ENCODE peak calls at places on chromosomes 7 and 10, in six cellular contexts. Q is CD8-positive, alpha-beta memory T cell; F is Panc1; K is keratinocyte; H is sigmoid colon; N is mesendoderm. R is an unnamed sample.

GRCh38 chr10:88983206-88983605 is 7.4 kb upstream of the FAS start:
- DNase-seq in Q (no peak), F (no peak), K (no peak), H (no peak), N (no peak), R (no peak)

GRCh38 chr7:21507627-21508343 is 35.1 kb upstream of the DNAH11 start:
- DNase-seq in Q (no peak), F (no peak), K (no peak), H (peak), N (peak), R (no peak)

GRCh38 chr10:21944727-21945386 is 58.7 kb downstream of the DNAJC1 start:
- DNase-seq in Q (no peak), F (no peak), K (no peak), H (no peak), N (no peak), R (no peak)

GRCh38 chr10:28631896-28632596 is 45.3 kb upstream of the BAMBI start:
- DNase-seq in Q (no peak), F (no peak), K (no peak), H (no peak), N (no peak), R (no peak)

GRCh38 chr10:120719333-120719732 is 131.8 kb upstream of the WDR11 start:
- DNase-seq in Q (no peak), F (no peak), K (no peak), H (no peak), N (no peak), R (no peak)

GRCh38 chr10:123643315-123643714 is 22.8 kb upstream of the GPR26 start:
- DNase-seq in Q (no peak), F (no peak), K (no peak), H (peak), N (no peak), R (peak)

GRCh38 chr7:88217675-88218427 is 2.0 kb downstream of the SRI start:
- DNase-seq in Q (no peak), F (no peak), K (no peak), H (no peak), N (no peak), R (no peak)

GRCh38 chr7:66114743-66115727 is at the start of gene CRCP:
- DNase-seq in Q (peak), F (no peak), K (no peak), H (peak), N (peak), R (peak)

GRCh38 chr7:12898610-12899009 is 211.2 kb downstream of the ARL4A start:
- DNase-seq in Q (no peak), F (no peak), K (no peak), H (no peak), N (no peak), R (no peak)

GRCh38 chr10:86686972-86687371 is 18.7 kb downstream of the LDB3 start:
- DNase-seq in Q (no peak), F (no peak), K (no peak), H (no peak), N (no peak), R (no peak)

GRCh38 chr7:40372031-40372430 is 237.2 kb downstream of the SUGCT start:
- DNase-seq in Q (no peak), F (no peak), K (no peak), H (no peak), N (no peak), R (no peak)

GRCh38 chr10:16644146-16644545 is 122.5 kb upstream of the C1QL3 start:
- DNase-seq in Q (no peak), F (peak), K (peak), H (no peak), N (peak), R (no peak)

GRCh38 chr7:90788057-90788456 is 191.9 kb downstream of the CDK14 start:
- DNase-seq in Q (no peak), F (no peak), K (no peak), H (no peak), N (peak), R (no peak)

DNA sequence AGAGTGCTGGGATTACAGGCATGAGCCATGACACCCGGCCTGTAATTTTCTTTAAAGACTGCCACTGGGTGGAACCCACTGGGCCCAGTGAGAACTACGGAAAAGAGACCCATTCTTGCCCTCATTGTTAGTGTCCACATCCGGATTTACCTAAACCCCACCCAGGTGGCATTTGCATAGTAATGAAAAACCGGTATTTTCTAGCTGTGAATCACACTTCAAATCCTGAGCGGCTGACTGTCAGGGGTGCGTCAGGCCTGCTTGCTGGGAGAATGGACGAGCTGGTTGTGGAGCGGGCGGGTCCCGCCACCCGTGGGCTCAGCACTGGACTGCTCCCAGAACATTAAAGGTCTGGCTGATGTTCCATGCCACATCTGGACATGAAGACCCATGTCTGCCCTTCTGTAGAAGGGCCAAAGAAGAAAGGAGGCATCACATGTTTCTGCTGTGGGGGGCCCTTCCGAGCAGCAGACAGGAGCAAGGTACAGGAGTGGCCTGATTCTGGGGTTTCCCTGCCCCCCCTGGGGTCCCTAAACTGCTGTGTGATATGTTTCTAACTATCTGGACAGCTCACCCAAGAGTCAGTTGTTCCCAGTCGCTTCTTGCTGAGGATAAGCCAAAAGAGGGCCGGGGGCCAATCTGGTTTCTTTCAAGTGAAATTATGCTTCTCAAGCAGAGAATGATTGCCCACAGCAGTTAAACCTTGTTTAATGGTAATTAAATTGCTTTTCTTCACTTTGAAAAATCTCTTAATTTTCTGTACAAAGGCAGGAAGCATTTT is 46.4 kb downstream of the KIAA1217 start:
- DNase-seq in Q (no peak), F (no peak), K (peak), H (no peak), N (peak), R (no peak)
- H3K4me3 ChIP-seq in Q (no peak), F (no peak), K (peak), H (no peak), N (no peak), R (no peak)

GRCh38 chr7:95295399-95295798 is 28.9 kb downstream of the PON1 start:
- DNase-seq in Q (no peak), F (no peak), K (no peak), H (no peak), N (no peak), R (no peak)

GRCh38 chr7:95298091-95298490 is 26.2 kb downstream of the PON1 start:
- DNase-seq in Q (no peak), F (no peak), K (no peak), H (no peak), N (no peak), R (no peak)

GRCh38 chr7:95296456-95296855 is 27.9 kb downstream of the PON1 start:
- DNase-seq in Q (no peak), F (no peak), K (no peak), H (no peak), N (no peak), R (no peak)

GRCh38 chr7:95302976-95303375 is 21.4 kb downstream of the PON1 start:
- DNase-seq in Q (no peak), F (no peak), K (no peak), H (no peak), N (no peak), R (no peak)

DNA sequence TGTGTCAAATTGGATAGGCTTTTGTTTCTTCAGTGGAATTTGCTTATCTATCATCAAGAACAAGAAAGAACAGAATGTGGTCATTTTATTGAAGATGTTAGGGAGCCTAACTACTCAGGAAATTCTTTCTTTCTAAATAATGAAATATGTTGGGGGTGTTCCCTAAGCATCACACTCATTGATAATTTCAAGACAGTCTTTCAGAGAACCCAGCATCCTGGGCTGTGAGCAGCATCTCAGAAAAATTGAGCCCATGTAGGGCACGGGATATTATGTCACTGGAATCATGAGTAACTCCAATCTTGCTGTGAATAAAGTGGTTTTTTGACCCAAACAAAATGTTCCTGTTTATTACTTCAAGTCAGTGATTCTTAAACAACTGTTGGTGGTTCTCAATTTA is 27.3 kb downstream of the PON1 start:
- DNase-seq in Q (no peak), F (no peak), K (no peak), H (no peak), N (no peak), R (no peak)
- H3K27ac ChIP-seq in Q (no peak), F (no peak), K (no peak), H (no peak), N (no peak), R (no peak)

DNA sequence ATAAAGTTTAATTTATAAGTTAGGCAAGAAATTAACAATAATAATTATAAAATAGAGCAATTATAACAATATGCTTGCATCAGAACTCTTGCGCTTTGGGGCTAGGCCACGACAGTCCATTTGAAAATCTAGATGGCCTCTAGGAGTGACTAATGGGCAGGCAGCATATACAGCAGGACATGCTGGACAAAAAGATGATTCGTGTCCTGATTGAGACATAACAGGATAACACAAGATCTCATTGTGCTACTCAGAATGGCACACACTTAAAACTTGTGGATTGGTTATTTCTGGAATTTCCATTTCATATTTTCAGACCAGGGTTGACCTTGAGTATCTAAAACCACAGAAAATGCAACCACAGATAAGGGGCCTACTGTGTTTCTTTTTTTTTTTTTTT is 27.5 kb downstream of the CTNNA3 start:
- DNase-seq in Q (no peak), F (no peak), K (no peak), H (no peak), N (no peak), R (no peak)
- H3K4me3 ChIP-seq in Q (no peak), F (no peak), K (no peak), H (no peak), N (no peak), R (no peak)

GRCh38 chr7:148867571-148868377 is 16.3 kb downstream of the EZH2 start:
- DNase-seq in Q (no peak), F (no peak), K (no peak), H (no peak), N (peak), R (no peak)

GRCh38 chr7:148866362-148866761 is 17.7 kb downstream of the EZH2 start:
- DNase-seq in Q (no peak), F (no peak), K (no peak), H (no peak), N (no peak), R (no peak)

GRCh38 chr7:148862481-148862880 is 21.6 kb downstream of the EZH2 start:
- DNase-seq in Q (no peak), F (no peak), K (no peak), H (no peak), N (no peak), R (no peak)

GRCh38 chr7:148865283-148865682 is 18.8 kb downstream of the EZH2 start:
- DNase-seq in Q (no peak), F (no peak), K (no peak), H (no peak), N (no peak), R (no peak)

DNA sequence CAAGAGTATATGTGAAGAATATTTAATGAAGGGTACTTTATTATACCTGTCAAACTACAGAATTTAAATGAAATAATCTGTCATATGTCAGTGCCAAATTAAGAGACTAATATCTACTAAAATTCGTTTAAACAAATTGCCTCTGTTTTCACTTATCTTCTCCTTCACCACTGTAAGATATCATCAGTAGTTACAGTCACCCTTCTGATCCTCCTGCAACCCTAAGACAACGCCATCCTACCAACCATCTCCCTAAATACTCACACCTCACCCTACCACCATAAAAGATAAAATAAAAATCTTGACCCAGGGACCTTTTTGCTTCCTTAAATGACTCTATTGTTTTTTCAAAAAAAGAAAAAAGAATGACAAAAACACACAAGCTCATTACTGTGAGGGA is 20.8 kb downstream of the EZH2 start:
- DNase-seq in Q (no peak), F (no peak), K (no peak), H (no peak), N (no peak), R (no peak)
- H3K27ac ChIP-seq in Q (no peak), F (no peak), K (no peak), H (no peak), N (no peak), R (no peak)

GRCh38 chr7:33449847-33450246 is 320.5 kb downstream of the BBS9 start:
- DNase-seq in Q (no peak), F (no peak), K (no peak), H (no peak), N (no peak), R (no peak)

GRCh38 chr7:33446551-33446950 is 317.2 kb downstream of the BBS9 start:
- DNase-seq in Q (no peak), F (no peak), K (no peak), H (no peak), N (no peak), R (no peak)

GRCh38 chr7:33447980-33448379 is 318.6 kb downstream of the BBS9 start:
- DNase-seq in Q (no peak), F (no peak), K (no peak), H (no peak), N (no peak), R (no peak)

GRCh38 chr7:33444501-33444900 is 315.1 kb downstream of the BBS9 start:
- DNase-seq in Q (no peak), F (no peak), K (no peak), H (peak), N (no peak), R (no peak)
- H3K4me3 ChIP-seq in Q (no peak), F (no peak), K (no peak), H (no peak), N (no peak), R (no peak)

GRCh38 chr10:7107287-7107686 is 303.5 kb downstream of the SFMBT2 start:
- DNase-seq in Q (no peak), F (no peak), K (no peak), H (no peak), N (no peak), R (no peak)

GRCh38 chr10:7102084-7102483 is 308.8 kb downstream of the SFMBT2 start:
- DNase-seq in Q (no peak), F (no peak), K (no peak), H (peak), N (no peak), R (no peak)

GRCh38 chr10:7100004-7100697 is 310.7 kb downstream of the SFMBT2 start:
- DNase-seq in Q (no peak), F (no peak), K (no peak), H (no peak), N (no peak), R (no peak)

GRCh38 chr10:7098160-7098762 is 312.6 kb downstream of the SFMBT2 start:
- DNase-seq in Q (no peak), F (no peak), K (no peak), H (no peak), N (no peak), R (no peak)

GRCh38 chr10:7102557-7103349 is 308.1 kb downstream of the SFMBT2 start:
- DNase-seq in Q (no peak), F (no peak), K (no peak), H (no peak), N (peak), R (no peak)
- H3K27ac ChIP-seq in Q (no peak), F (no peak), K (no peak), H (no peak), N (no peak), R (no peak)

GRCh38 chr7:79287976-79288375 is 165.5 kb downstream of the MAGI2 start:
- DNase-seq in Q (no peak), F (no peak), K (no peak), H (no peak), N (no peak), R (no peak)
- H3K4me3 ChIP-seq in Q (no peak), F (no peak), K (no peak), H (no peak), N (no peak), R (no peak)

GRCh38 chr7:1289681-1290261 is 57.1 kb downstream of the UNCX start:
- DNase-seq in Q (no peak), F (no peak), K (no peak), H (no peak), N (no peak), R (no peak)
- H3K27ac ChIP-seq in Q (no peak), F (peak), K (no peak), H (no peak), N (no peak), R (no peak)

DNA sequence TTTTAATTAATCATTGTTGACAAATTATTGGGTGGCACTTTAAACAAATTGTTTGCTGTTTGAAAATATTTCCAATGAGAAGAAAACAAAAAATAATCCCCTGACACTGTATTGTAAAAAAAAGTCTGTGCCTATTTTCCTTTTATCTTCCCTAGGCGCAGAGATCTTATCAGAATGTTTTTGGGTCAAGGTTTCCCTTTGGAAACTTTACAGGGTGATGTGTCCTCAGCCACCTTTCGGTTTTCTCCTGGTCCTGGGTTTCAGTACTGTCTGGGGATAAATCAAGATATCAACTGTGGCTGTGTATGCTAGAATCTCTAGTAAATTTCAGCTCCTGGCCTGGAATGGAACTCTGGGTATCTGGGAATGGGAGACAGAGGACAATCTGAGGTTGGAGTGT is 1.4 kb downstream of the ZNF107 start:
- DNase-seq in Q (no peak), F (no peak), K (no peak), H (no peak), N (peak), R (no peak)
- H3K4me3 ChIP-seq in Q (peak), F (peak), K (peak), H (no peak), N (no peak), R (no peak)

DNA sequence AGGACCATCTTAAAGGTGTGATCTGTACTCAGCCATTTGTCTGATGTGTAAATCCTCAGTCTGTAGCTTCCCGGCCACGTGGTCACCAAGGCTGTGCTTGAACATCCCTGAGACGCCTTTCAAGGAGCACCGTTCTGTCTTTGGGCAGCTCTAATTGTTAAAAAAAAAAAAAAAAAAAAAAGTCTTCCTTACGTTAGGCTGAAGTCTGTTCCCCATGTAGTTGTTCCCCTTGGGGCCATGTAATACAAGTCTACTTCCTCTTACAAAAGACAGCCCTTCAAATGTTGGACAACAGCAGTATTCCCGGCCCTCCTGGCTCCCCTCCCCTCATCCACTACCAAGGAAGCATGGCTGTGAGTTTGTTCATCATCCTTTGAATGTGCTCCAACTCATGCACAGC is 392.3 kb upstream of the GALNT17 start:
- DNase-seq in Q (no peak), F (no peak), K (no peak), H (no peak), N (no peak), R (no peak)
- H3K27ac ChIP-seq in Q (no peak), F (no peak), K (no peak), H (no peak), N (no peak), R (no peak)

R was measured in coronary artery.